ENCODE peak calls at places on chromosomes 5 and 9, in five cellular contexts. One of them, this sample, is unnamed.

GRCh38 chr5:965604-966344 is 42.8 kb upstream of the NKD2 start:
- DNase-seq in effector memory CD4-positive, alpha-beta T cell: no peak
- DNase-seq in osteocyte: peak
- DNase-seq in AG10803: no peak
- DNase-seq in cardiac muscle cell: no peak
- DNase-seq in this sample: no peak

GRCh38 chr5:153964201-153965101 is 74.3 kb downstream of the FAM114A2 start:
- DNase-seq in effector memory CD4-positive, alpha-beta T cell: no peak
- DNase-seq in osteocyte: no peak
- DNase-seq in AG10803: no peak
- DNase-seq in cardiac muscle cell: no peak
- DNase-seq in this sample: no peak

GRCh38 chr9:130185494-130186005 is 13.3 kb downstream of the NCS1 start:
- DNase-seq in effector memory CD4-positive, alpha-beta T cell: no peak
- DNase-seq in osteocyte: no peak
- DNase-seq in AG10803: no peak
- DNase-seq in cardiac muscle cell: peak
- DNase-seq in this sample: peak

GRCh38 chr5:112626079-112626478 is 111.6 kb upstream of the APC start:
- DNase-seq in effector memory CD4-positive, alpha-beta T cell: no peak
- DNase-seq in osteocyte: no peak
- DNase-seq in AG10803: no peak
- DNase-seq in cardiac muscle cell: no peak
- DNase-seq in this sample: no peak

GRCh38 chr9:134063088-134063875 is 4.5 kb downstream of the BRD3 start:
- DNase-seq in effector memory CD4-positive, alpha-beta T cell: no peak
- DNase-seq in osteocyte: no peak
- DNase-seq in AG10803: no peak
- DNase-seq in cardiac muscle cell: no peak
- DNase-seq in this sample: no peak

GRCh38 chr9:71783120-71783523 is 14.8 kb upstream of the CEMIP2 start:
- DNase-seq in effector memory CD4-positive, alpha-beta T cell: peak
- DNase-seq in osteocyte: no peak
- DNase-seq in AG10803: no peak
- DNase-seq in cardiac muscle cell: no peak
- DNase-seq in this sample: peak

GRCh38 chr9:68844623-68845612 is 139.9 kb downstream of the PIP5K1B start:
- DNase-seq in effector memory CD4-positive, alpha-beta T cell: no peak
- DNase-seq in osteocyte: no peak
- DNase-seq in AG10803: peak
- DNase-seq in cardiac muscle cell: peak
- DNase-seq in this sample: peak

GRCh38 chr5:44845777-44846176 is 37.0 kb downstream of the MRPS30 start:
- DNase-seq in effector memory CD4-positive, alpha-beta T cell: no peak
- DNase-seq in osteocyte: no peak
- DNase-seq in AG10803: no peak
- DNase-seq in cardiac muscle cell: no peak
- DNase-seq in this sample: no peak

GRCh38 chr9:134961331-134962064 is 43.8 kb upstream of the FCN1 start:
- DNase-seq in effector memory CD4-positive, alpha-beta T cell: no peak
- DNase-seq in osteocyte: peak
- DNase-seq in AG10803: no peak
- DNase-seq in cardiac muscle cell: no peak
- DNase-seq in this sample: no peak

GRCh38 chr9:76206821-76207220 is 187.4 kb downstream of the RFK start:
- DNase-seq in effector memory CD4-positive, alpha-beta T cell: no peak
- DNase-seq in osteocyte: no peak
- DNase-seq in AG10803: no peak
- DNase-seq in cardiac muscle cell: no peak
- DNase-seq in this sample: no peak

GRCh38 chr5:646396-647201 is 34.5 kb downstream of the CEP72 start:
- DNase-seq in effector memory CD4-positive, alpha-beta T cell: no peak
- DNase-seq in osteocyte: no peak
- DNase-seq in AG10803: no peak
- DNase-seq in cardiac muscle cell: no peak
- DNase-seq in this sample: no peak

GRCh38 chr9:129333961-129334743 is 156.1 kb upstream of the IER5L start:
- DNase-seq in effector memory CD4-positive, alpha-beta T cell: no peak
- DNase-seq in osteocyte: peak
- DNase-seq in AG10803: peak
- DNase-seq in cardiac muscle cell: peak
- DNase-seq in this sample: peak

GRCh38 chr9:86043586-86043985 is 55.8 kb downstream of the GOLM1 start:
- DNase-seq in effector memory CD4-positive, alpha-beta T cell: no peak
- DNase-seq in osteocyte: peak
- DNase-seq in AG10803: no peak
- DNase-seq in cardiac muscle cell: no peak
- DNase-seq in this sample: no peak

GRCh38 chr5:52895070-52895469 is 94.1 kb upstream of the ITGA2 start:
- DNase-seq in effector memory CD4-positive, alpha-beta T cell: no peak
- DNase-seq in osteocyte: no peak
- DNase-seq in AG10803: no peak
- DNase-seq in cardiac muscle cell: no peak
- DNase-seq in this sample: no peak

GRCh38 chr5:160311491-160312138 is 749 bp downstream of the CCNJL start:
- DNase-seq in effector memory CD4-positive, alpha-beta T cell: no peak
- DNase-seq in osteocyte: no peak
- DNase-seq in AG10803: no peak
- DNase-seq in cardiac muscle cell: peak
- DNase-seq in this sample: peak

GRCh38 chr5:176133289-176133870 is 104.8 kb upstream of the SIMC1 start:
- DNase-seq in effector memory CD4-positive, alpha-beta T cell: no peak
- DNase-seq in osteocyte: no peak
- DNase-seq in AG10803: no peak
- DNase-seq in cardiac muscle cell: no peak
- DNase-seq in this sample: no peak

GRCh38 chr9:13756943-13757342 is 477.5 kb upstream of the MPDZ start:
- DNase-seq in effector memory CD4-positive, alpha-beta T cell: no peak
- DNase-seq in osteocyte: no peak
- DNase-seq in AG10803: no peak
- DNase-seq in cardiac muscle cell: no peak
- DNase-seq in this sample: no peak

GRCh38 chr9:32991895-32992595 is 9.4 kb downstream of the APTX start:
- DNase-seq in effector memory CD4-positive, alpha-beta T cell: no peak
- DNase-seq in osteocyte: no peak
- DNase-seq in AG10803: no peak
- DNase-seq in cardiac muscle cell: peak
- DNase-seq in this sample: no peak

GRCh38 chr9:96612105-96612965 is 7.3 kb downstream of the CDC14B start:
- DNase-seq in effector memory CD4-positive, alpha-beta T cell: no peak
- DNase-seq in osteocyte: peak
- DNase-seq in AG10803: peak
- DNase-seq in cardiac muscle cell: peak
- DNase-seq in this sample: peak

GRCh38 chr9:128505414-128505765 is 871 bp downstream of the GLE1 start:
- DNase-seq in effector memory CD4-positive, alpha-beta T cell: no peak
- DNase-seq in osteocyte: no peak
- DNase-seq in AG10803: peak
- DNase-seq in cardiac muscle cell: peak
- DNase-seq in this sample: peak

GRCh38 chr5:113682497-113683136 is 169.1 kb downstream of the YTHDC2 start:
- DNase-seq in effector memory CD4-positive, alpha-beta T cell: no peak
- DNase-seq in osteocyte: no peak
- DNase-seq in AG10803: peak
- DNase-seq in cardiac muscle cell: peak
- DNase-seq in this sample: peak

GRCh38 chr5:1005362-1005851 is 3.2 kb upstream of the NKD2 start:
- DNase-seq in effector memory CD4-positive, alpha-beta T cell: no peak
- DNase-seq in osteocyte: peak
- DNase-seq in AG10803: no peak
- DNase-seq in cardiac muscle cell: no peak
- DNase-seq in this sample: no peak

GRCh38 chr9:129550199-129550839 is 70.6 kb downstream of the C9orf50 start:
- DNase-seq in effector memory CD4-positive, alpha-beta T cell: no peak
- DNase-seq in osteocyte: peak
- DNase-seq in AG10803: peak
- DNase-seq in cardiac muscle cell: peak
- DNase-seq in this sample: peak

GRCh38 chr9:109449036-109449798 is 48.9 kb downstream of the PTPN3 start:
- DNase-seq in effector memory CD4-positive, alpha-beta T cell: no peak
- DNase-seq in osteocyte: peak
- DNase-seq in AG10803: no peak
- DNase-seq in cardiac muscle cell: no peak
- DNase-seq in this sample: no peak

GRCh38 chr5:34620185-34620584 is 35.9 kb upstream of the RAI14 start:
- DNase-seq in effector memory CD4-positive, alpha-beta T cell: no peak
- DNase-seq in osteocyte: no peak
- DNase-seq in AG10803: no peak
- DNase-seq in cardiac muscle cell: no peak
- DNase-seq in this sample: no peak

GRCh38 chr5:75037106-75037505 is 15.3 kb downstream of the GCNT4 start:
- DNase-seq in effector memory CD4-positive, alpha-beta T cell: no peak
- DNase-seq in osteocyte: no peak
- DNase-seq in AG10803: peak
- DNase-seq in cardiac muscle cell: peak
- DNase-seq in this sample: peak

GRCh38 chr5:122713026-122713425 is 61.9 kb upstream of the SNX2 start:
- DNase-seq in effector memory CD4-positive, alpha-beta T cell: no peak
- DNase-seq in osteocyte: no peak
- DNase-seq in AG10803: no peak
- DNase-seq in cardiac muscle cell: peak
- DNase-seq in this sample: no peak

GRCh38 chr5:143055596-143056330 is 285.6 kb downstream of the ARHGAP26 start:
- DNase-seq in effector memory CD4-positive, alpha-beta T cell: no peak
- DNase-seq in osteocyte: no peak
- DNase-seq in AG10803: peak
- DNase-seq in cardiac muscle cell: peak
- DNase-seq in this sample: peak

GRCh38 chr9:131216806-131217205 is 59.5 kb downstream of the FAM78A start:
- DNase-seq in effector memory CD4-positive, alpha-beta T cell: no peak
- DNase-seq in osteocyte: no peak
- DNase-seq in AG10803: no peak
- DNase-seq in cardiac muscle cell: no peak
- DNase-seq in this sample: no peak

GRCh38 chr5:116492776-116493175 is 81.8 kb downstream of the SEMA6A start:
- DNase-seq in effector memory CD4-positive, alpha-beta T cell: no peak
- DNase-seq in osteocyte: no peak
- DNase-seq in AG10803: no peak
- DNase-seq in cardiac muscle cell: no peak
- DNase-seq in this sample: no peak

GRCh38 chr5:12110629-12111028 is 206.4 kb upstream of the CTNND2 start:
- DNase-seq in effector memory CD4-positive, alpha-beta T cell: no peak
- DNase-seq in osteocyte: no peak
- DNase-seq in AG10803: no peak
- DNase-seq in cardiac muscle cell: no peak
- DNase-seq in this sample: no peak

GRCh38 chr9:132744881-132745761 is 74.9 kb downstream of the GTF3C4 start:
- DNase-seq in effector memory CD4-positive, alpha-beta T cell: no peak
- DNase-seq in osteocyte: no peak
- DNase-seq in AG10803: no peak
- DNase-seq in cardiac muscle cell: peak
- DNase-seq in this sample: no peak

GRCh38 chr5:175235251-175235963 is 208.6 kb downstream of the DRD1 start:
- DNase-seq in effector memory CD4-positive, alpha-beta T cell: no peak
- DNase-seq in osteocyte: no peak
- DNase-seq in AG10803: peak
- DNase-seq in cardiac muscle cell: no peak
- DNase-seq in this sample: peak

This sample was measured in EH.